ENCODE peak calls at places on chromosomes 6 and 20, in six cellular contexts. X is astrocyte, Y is fibroblast of lung, D is cardiac muscle cell, H is GM23338, U is WERI-Rb-1. W is an unnamed sample. For H3K36me3, the result is how much of the 10 kb centered on the place peaks cover.

GRCh38 chr20:15818651-15819071 is 754.6 kb downstream of the KIF16B start:
- DNase-seq in U (no peak), D (no peak), Y (no peak), X (no peak), H (no peak), W (no peak)

GRCh38 chr20:43843096-43843964 is 71.3 kb upstream of the TOX2 start:
- DNase-seq in Y (peak), H (no peak), X (peak), U (no peak), D (no peak), W (no peak)

GRCh38 chr6:24524801-24525200 is 30.0 kb downstream of the ALDH5A1 start:
- DNase-seq in U (peak), X (peak), D (peak), H (peak), Y (peak), W (no peak)

GRCh38 chr6:30543824-30544223 is 12.5 kb downstream of the GNL1 start:
- DNase-seq in Y (no peak), D (no peak), U (no peak), H (no peak), X (no peak), W (no peak)

GRCh38 chr20:9280654-9281053 is 211.8 kb downstream of the PLCB4 start:
- DNase-seq in H (no peak), Y (no peak), U (no peak), X (no peak), D (no peak), W (no peak)

GRCh38 chr6:117169781-117170281 is 95.5 kb upstream of the VGLL2 start:
- DNase-seq in Y (no peak), U (no peak), H (no peak), D (no peak), X (no peak), W (no peak)

GRCh38 chr20:6055161-6055783 is 1.4 kb upstream of the LRRN4 start:
- DNase-seq in H (no peak), Y (no peak), U (no peak), X (no peak), D (peak), W (no peak)

GRCh38 chr6:116682334-116682712 is 1.3 kb downstream of the KPNA5 start:
- DNase-seq in X (peak), H (no peak), D (no peak), Y (peak), U (no peak), W (no peak)

GRCh38 chr6:2531426-2532208 is 219.1 kb downstream of the MYLK4 start:
- DNase-seq in X (peak), U (no peak), Y (peak), H (no peak), D (no peak), W (no peak)

GRCh38 chr20:46568570-46569129 is 18.2 kb upstream of the OCSTAMP start:
- DNase-seq in U (no peak), X (peak), H (no peak), D (peak), Y (peak), W (no peak)

GRCh38 chr6:162153120-162153519 is 574.4 kb downstream of the PRKN start:
- DNase-seq in X (no peak), Y (no peak), D (no peak), H (no peak), U (no peak), W (no peak)

GRCh38 chr6:40947876-40948514 is 91.0 kb downstream of the UNC5CL start:
- DNase-seq in Y (peak), X (peak), D (no peak), H (peak), U (no peak), W (no peak)

GRCh38 chr20:25739615-25740320 is 43.1 kb upstream of the ZNF337 start:
- DNase-seq in X (no peak), D (no peak), Y (peak), U (no peak), H (no peak), W (no peak)

GRCh38 chr20:35006531-35006971 is 50.9 kb downstream of the MYH7B start:
- DNase-seq in D (peak), U (no peak), Y (no peak), X (no peak), H (no peak), W (no peak)

GRCh38 chr6:135583256-135583758 is 85.8 kb upstream of the AHI1 start:
- DNase-seq in Y (peak), X (peak), H (no peak), U (no peak), D (no peak), W (no peak)

GRCh38 chr6:903746-904145 is 210.8 kb upstream of the EXOC2 start:
- DNase-seq in D (no peak), Y (peak), U (no peak), H (no peak), X (peak), W (no peak)

GRCh38 chr6:170004585-170005210 is 253.3 kb downstream of the ERMARD start:
- DNase-seq in H (peak), Y (no peak), D (no peak), X (no peak), U (no peak), W (no peak)
- H3K4me3 ChIP-seq in H (no peak), Y (no peak), D (no peak), X (no peak), U (no peak), W (no peak)

GRCh38 chr20:32199006-32199405 is 8.5 kb downstream of the PLAGL2 start:
- DNase-seq in X (no peak), U (no peak), Y (no peak), D (no peak), H (no peak), W (no peak)

GRCh38 chr20:32191422-32191821 is 16.1 kb downstream of the PLAGL2 start:
- DNase-seq in H (no peak), Y (no peak), X (no peak), D (no peak), U (no peak), W (no peak)

GRCh38 chr20:32191873-32192272 is 15.7 kb downstream of the PLAGL2 start:
- DNase-seq in D (no peak), H (no peak), U (no peak), X (peak), Y (peak), W (no peak)

GRCh38 chr20:32192698-32193097 is 14.8 kb downstream of the PLAGL2 start:
- DNase-seq in D (no peak), U (no peak), X (no peak), H (no peak), Y (no peak), W (no peak)

DNA sequence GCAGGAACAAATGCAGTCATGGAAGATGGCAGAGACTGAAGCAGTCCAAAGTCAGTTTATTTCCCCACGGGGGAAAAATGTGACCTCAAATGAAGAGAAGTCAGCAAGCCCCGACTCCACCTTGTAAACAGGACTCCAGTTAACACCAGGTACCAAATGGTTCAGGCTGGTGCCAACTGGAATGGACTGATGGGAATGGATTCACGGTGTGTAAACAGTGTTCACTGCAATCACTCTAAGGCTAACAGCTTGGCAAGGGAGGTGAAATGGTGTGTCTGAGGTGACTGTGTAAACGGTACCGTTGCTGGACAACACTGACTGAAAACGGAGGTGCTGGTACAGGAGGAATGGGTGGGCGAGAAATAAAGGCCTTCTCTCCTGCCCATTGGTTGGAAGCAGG is 12.0 kb downstream of the PLAGL2 start:
- DNase-seq in X (no peak), D (no peak), H (no peak), Y (no peak), U (no peak), W (no peak)
- H3K36me3 ChIP-seq in X (under half), D (under half), H (under half), Y (under half), U (half or more), W (under half)

GRCh38 chr6:109397020-109397419 is 14.8 kb upstream of the CD164 start:
- DNase-seq in U (no peak), H (peak), D (no peak), X (no peak), Y (no peak), W (no peak)
- TF ChIP-seq CTCF in U (no peak), H (peak), D (peak), X (peak), Y (peak), W (peak)

GRCh38 chr20:56967916-56968315 is 298.5 kb downstream of the BMP7 start:
- DNase-seq in U (no peak), Y (no peak), H (no peak), D (no peak), X (no peak), W (no peak)

GRCh38 chr20:56968386-56969048 is 297.9 kb downstream of the BMP7 start:
- DNase-seq in Y (no peak), X (no peak), U (no peak), D (no peak), H (no peak), W (no peak)

DNA sequence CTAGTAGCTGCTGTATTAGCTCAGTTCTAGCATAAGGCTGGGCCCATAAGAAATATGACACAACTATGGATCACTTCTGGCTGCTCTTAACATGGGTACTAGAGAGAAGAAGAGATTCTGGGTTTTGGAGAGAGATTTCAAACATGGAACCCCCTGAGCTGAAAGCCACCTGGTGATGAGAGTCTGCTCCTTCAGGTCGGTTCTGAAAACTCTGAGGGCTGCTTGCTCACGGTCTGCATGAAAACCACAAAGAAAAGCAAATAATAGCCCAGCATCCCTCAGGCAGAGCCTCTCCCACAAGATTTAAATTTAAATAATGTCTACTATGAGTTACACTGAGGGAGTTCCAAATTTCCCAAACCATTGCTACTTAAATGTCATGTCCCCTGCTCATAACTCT is 301.6 kb downstream of the BMP7 start:
- DNase-seq in D (no peak), U (no peak), X (no peak), Y (no peak), H (no peak), W (no peak)
- H3K4me3 ChIP-seq in D (no peak), U (no peak), X (no peak), Y (no peak), H (no peak), W (no peak)

DNA sequence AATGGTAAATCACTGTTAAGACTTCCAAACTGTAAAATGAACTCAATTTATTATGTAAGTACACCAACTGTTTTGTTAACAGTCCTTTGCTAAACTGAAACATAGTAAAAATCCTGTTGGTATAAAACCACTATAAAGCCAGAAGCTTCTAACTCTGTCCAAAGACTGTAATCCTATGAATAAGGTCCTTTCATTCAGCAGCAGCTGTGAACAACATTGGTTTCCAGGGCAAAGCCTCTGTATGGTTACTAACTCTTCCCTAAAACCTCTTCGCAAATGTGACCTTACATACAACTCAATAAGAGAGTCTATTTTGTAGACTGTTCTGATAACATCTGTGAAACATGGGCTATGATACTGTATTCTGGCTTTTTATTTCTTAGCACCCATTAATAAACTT is 40.1 kb downstream of the NUP153 start:
- DNase-seq in U (no peak), Y (no peak), D (no peak), H (no peak), X (no peak), W (no peak)
- H3K36me3 ChIP-seq in U (half or more), Y (under half), D (under half), H (half or more), X (half or more), W (under half)

GRCh38 chr6:43796910-43797890 is 27.2 kb downstream of the VEGFA start:
- DNase-seq in Y (no peak), X (no peak), H (no peak), U (no peak), D (peak), W (no peak)
- TF ChIP-seq CTCF in Y (no peak), X (no peak), H (peak), U (no peak), D (no peak), W (no peak)

GRCh38 chr6:156852147-156852857 is 75.1 kb downstream of the ARID1B start:
- DNase-seq in U (no peak), H (no peak), X (no peak), Y (no peak), D (no peak), W (peak)
- H3K4me3 ChIP-seq in U (no peak), H (peak), X (no peak), Y (no peak), D (no peak), W (no peak)

GRCh38 chr6:169779092-169779815 is 27.8 kb downstream of the ERMARD start:
- DNase-seq in D (no peak), X (no peak), U (no peak), H (no peak), Y (no peak), W (no peak)
- H3K36me3 ChIP-seq in D (under half), X (under half), U (under half), H (under half), Y (under half), W (under half)

DNA sequence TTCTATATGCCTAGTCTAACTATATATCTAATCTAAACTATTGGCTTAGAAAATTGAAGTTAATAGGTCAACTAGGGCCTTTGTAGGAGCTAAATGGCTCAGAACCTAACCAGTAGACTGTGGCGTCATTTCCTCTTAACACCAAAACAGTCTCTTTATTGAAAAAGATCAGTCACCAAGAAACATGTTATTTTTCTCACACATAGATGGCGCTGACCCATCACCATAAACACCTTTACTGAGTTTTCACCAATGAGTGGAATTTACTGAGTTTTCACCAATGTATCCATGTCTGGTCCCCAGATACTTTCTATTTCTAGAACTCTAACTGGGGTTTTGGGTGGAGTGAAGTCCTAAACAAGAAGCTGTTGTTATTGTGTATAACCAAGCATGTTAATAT is 636.0 kb downstream of the BCKDHB start:
- DNase-seq in Y (peak), D (peak), H (peak), X (peak), U (no peak), W (no peak)
- TF ChIP-seq CTCF in Y (peak), D (peak), H (peak), X (peak), U (peak), W (peak)

W was measured in GM06990.